ENCODE peak calls at places on chromosomes 13 and 19, in nine cellular contexts. T is ovary, K is PC-9, I is neural progenitor cell, H is endothelial cell of umbilical vein, M is heart left ventricle, D is breast epithelium, E is psoas muscle, Z is mucosa of descending colon. X is an unnamed sample.

GRCh38 chr13:77079902-77080413 is 53.0 kb upstream of the FBXL3 start:
- DNase-seq in T (no peak), K (no peak), I (no peak), H (no peak), M (no peak), D (no peak), E (no peak), Z (no peak), X (no peak)

GRCh38 chr19:19860756-19861390 is 4.8 kb upstream of the ZNF253 start:
- DNase-seq in T (no peak), K (no peak), I (peak; percentile 75), H (no peak), M (no peak), D (peak; percentile 73), E (no peak), Z (no peak), X (no peak)

GRCh38 chr13:51783432-51784094 is 20.4 kb downstream of the DHRS12 start:
- DNase-seq in T (no peak), K (no peak), I (no peak), H (no peak), M (no peak), D (no peak), E (no peak), Z (no peak), X (no peak)

GRCh38 chr19:49591731-49592485 is 926 bp downstream of the PRR12 start:
- DNase-seq in T (peak; percentile 68), K (peak; percentile 76), I (peak; percentile 71), H (peak; percentile 59), M (peak; percentile 56), D (peak; percentile 37), E (peak; percentile 67), Z (peak; percentile 81), X (peak; percentile 74)

GRCh38 chr13:106683179-106683578 is 115.2 kb upstream of the ARGLU1 start:
- DNase-seq in T (no peak), K (no peak), I (no peak), H (no peak), M (no peak), D (no peak), E (no peak), Z (no peak), X (no peak)

GRCh38 chr13:46062190-46062589 is 9.6 kb upstream of the ZC3H13 start:
- DNase-seq in T (no peak), K (no peak), I (no peak), H (no peak), M (no peak), D (no peak), E (no peak), Z (no peak), X (no peak)

GRCh38 chr13:112060899-112061366 is 6.0 kb upstream of the SOX1 start:
- DNase-seq in T (no peak), K (no peak), I (peak; percentile 71), H (no peak), M (no peak), D (no peak), E (no peak), Z (no peak), X (no peak)

GRCh38 chr19:49149652-49150105 is 5.5 kb downstream of the HRC start:
- DNase-seq in T (peak; percentile 77), K (peak; percentile 61), I (peak; percentile 92), H (peak; percentile 75), M (peak; percentile 77), D (peak; percentile 50), E (peak; percentile 87), Z (peak; percentile 76), X (peak; percentile 87)

GRCh38 chr19:52963229-52963760 is 614 bp upstream of the ZNF816 start:
- DNase-seq in T (peak; percentile 34), K (no peak), I (peak; percentile 61), H (no peak), M (peak; percentile 21), D (no peak), E (no peak), Z (peak; percentile 57), X (peak; percentile 69)

GRCh38 chr13:70923863-70924752 is 815.9 kb upstream of the KLHL1 start:
- DNase-seq in T (peak; percentile 11), K (no peak), I (no peak), H (no peak), M (no peak), D (no peak), E (peak; percentile 39), Z (peak; percentile 38), X (no peak)

GRCh38 chr13:51000576-51001260 is 91.1 kb downstream of the RNASEH2B start:
- DNase-seq in T (no peak), K (no peak), I (no peak), H (no peak), M (no peak), D (peak; percentile 67), E (peak; percentile 82), Z (no peak), X (peak; percentile 78)

GRCh38 chr13:79404361-79404760 is 1.7 kb downstream of the RBM26 start:
- DNase-seq in T (no peak), K (no peak), I (peak; percentile 15), H (peak; percentile 36), M (no peak), D (no peak), E (no peak), Z (no peak), X (no peak)
- H3K4me1 ChIP-seq in T (peaks cover 9% of the 10 kb centered on the region), K (peaks cover 43% of the 10 kb centered on the region), I (peaks cover 53% of the 10 kb centered on the region), H (peaks cover 44% of the 10 kb centered on the region), M (peaks cover 16% of the 10 kb centered on the region), D (peaks cover 17% of the 10 kb centered on the region), E (peaks cover 61% of the 10 kb centered on the region), Z (peaks cover 42% of the 10 kb centered on the region), X (peaks cover 40% of the 10 kb centered on the region)

DNA sequence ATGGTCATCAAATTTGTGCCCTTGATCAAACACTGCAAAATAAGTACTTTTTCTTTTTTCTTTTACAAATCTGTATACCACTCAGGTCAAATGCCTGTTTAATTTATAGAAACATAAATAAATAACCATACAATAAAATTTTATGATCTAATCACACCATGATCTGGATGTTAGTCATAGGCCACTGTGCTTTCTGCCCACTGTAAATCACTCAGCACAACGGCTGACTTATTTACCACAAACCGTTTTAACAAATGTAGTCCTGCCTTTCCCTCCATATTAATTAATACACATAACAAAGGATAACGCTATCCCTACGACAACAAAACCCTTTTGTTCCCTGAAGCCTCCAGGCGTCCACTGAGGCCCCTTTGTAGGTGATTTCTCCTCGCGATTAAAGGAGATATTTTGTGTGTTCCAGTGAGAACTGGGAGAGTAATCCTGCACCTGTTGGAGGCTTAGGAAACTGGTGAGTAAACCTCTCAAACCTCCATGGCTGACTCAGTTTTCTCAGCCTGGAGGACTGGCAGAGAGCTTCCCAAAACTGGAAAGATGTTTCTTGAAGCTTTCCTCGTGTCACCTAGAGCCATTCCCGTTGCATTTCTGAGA is 477.1 kb upstream of the SGCG start:
- DNase-seq in T (no peak), K (no peak), I (no peak), H (no peak), M (no peak), D (no peak), E (no peak), Z (no peak), X (no peak)
- H3K4me3 ChIP-seq in T (no peak overlapping the region), K (no peak overlapping the region), I (no peak overlapping the region), H (no peak overlapping the region), M (no peak overlapping the region), D (no peak overlapping the region), E (no peak overlapping the region), Z (no peak overlapping the region), X (no peak overlapping the region)

GRCh38 chr19:29524912-29525870 is 603 bp upstream of the VSTM2B start:
- DNase-seq in T (no peak), K (no peak), I (peak; percentile 66), H (no peak), M (no peak), D (no peak), E (peak; percentile 22), Z (no peak), X (no peak)

GRCh38 chr19:29527500-29528328 is 1.9 kb downstream of the VSTM2B start:
- DNase-seq in T (no peak), K (no peak), I (no peak), H (no peak), M (no peak), D (no peak), E (peak; percentile 39), Z (no peak), X (no peak)

GRCh38 chr19:29528350-29528945 is 2.7 kb downstream of the VSTM2B start:
- DNase-seq in T (peak; percentile 28), K (no peak), I (peak; percentile 95), H (peak; percentile 49), M (peak; percentile 51), D (peak; percentile 22), E (peak; percentile 55), Z (no peak), X (peak; percentile 66)

GRCh38 chr19:29525901-29526729 is at the start of gene VSTM2B:
- DNase-seq in T (no peak), K (no peak), I (peak; percentile 73), H (no peak), M (no peak), D (no peak), E (peak; percentile 26), Z (no peak), X (no peak)

DNA sequence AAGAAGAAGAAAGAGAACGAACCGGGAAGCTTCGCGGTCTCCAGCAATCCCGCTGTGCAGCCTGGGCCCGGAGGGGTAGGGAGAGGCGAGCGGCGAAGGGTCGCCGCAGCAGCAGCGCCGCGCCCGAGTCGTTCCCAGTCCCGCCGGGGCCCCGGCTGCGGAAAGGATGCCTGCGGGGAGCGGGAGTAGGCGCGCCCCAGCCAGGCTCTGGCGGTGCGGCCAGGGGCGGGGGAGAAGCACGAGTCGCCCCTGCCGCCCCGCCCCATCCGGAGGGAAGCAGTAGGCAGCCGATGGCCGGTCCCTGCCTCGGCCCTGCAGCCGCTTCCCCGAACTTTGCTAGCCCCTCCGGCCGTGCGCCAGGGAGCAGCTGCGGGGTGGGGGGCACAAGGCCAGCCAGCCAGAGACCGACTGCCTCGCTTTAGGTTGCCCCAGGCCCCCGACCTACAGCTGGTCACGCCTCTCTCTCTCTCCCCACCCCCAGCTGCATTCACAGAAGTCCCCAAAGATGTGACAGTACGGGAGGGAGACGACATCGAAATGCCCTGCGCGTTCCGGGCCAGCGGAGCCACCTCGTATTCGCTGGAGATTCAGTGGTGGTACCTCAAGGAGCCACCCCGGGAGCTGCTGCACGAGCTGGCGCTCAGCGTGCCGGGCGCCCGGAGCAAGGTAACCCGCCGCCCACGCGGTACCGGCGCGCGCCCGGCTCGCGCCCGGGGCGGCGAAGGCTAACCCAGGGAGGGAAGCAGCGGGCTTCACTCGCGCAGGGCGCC is 1.1 kb downstream of the VSTM2B start:
- DNase-seq in T (no peak), K (no peak), I (peak; percentile 68), H (no peak), M (no peak), D (no peak), E (peak; percentile 34), Z (no peak), X (no peak)
- TF ChIP-seq CTCF in T (no peak), K (no peak), I (no peak), H (no peak), M (no peak), D (no peak), E (no peak), Z (no peak), X (no peak)

DNA sequence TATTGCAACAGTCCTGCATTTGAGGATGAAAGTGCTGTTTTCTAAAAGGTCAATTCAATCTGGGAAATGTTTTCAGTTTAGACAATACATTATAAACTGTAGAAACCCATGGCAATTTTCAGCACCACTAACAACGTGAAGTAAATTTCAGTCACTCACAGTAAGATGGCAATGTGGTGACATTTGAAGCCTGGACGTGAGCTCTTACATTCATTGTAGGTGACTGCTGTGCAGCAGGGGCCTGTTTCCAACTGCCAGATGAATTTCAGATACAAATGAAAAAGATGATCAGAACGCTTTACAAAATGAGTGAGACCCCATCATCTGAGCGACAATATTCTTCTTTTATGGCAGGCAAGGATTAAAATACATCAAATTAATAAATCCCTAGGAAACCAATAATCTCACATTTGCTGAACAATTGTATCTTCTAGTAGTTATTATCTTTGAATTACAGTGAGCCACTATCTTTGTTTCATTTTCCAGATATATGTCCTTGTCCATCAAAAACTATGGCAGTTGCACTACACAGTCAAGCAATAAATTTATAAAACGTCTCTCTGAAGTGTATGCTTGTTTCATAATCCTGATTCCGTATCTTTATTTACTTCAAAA is 1816.8 kb downstream of the OLFM4 start:
- DNase-seq in T (no peak), K (no peak), I (peak; percentile 7), H (no peak), M (no peak), D (no peak), E (no peak), Z (no peak), X (no peak)
- H3K4me1 ChIP-seq in T (no peaks in the 10 kb centered on the region), K (no peaks in the 10 kb centered on the region), I (no peaks in the 10 kb centered on the region), H (no peaks in the 10 kb centered on the region), M (no peaks in the 10 kb centered on the region), D (no peaks in the 10 kb centered on the region), E (no peaks in the 10 kb centered on the region), Z (no peaks in the 10 kb centered on the region), X (no peaks in the 10 kb centered on the region)

X was measured in sigmoid colon.